ENCODE peak calls at places on chromosomes 11 and 22, in eight cellular contexts. A, V, T, H, Y, E, Q and U are unnamed samples.

GRCh38 chr11:2987881-2988280 is 4.2 kb downstream of the NAP1L4 start:
- DNase-seq in A (no peak), V (no peak), T (no peak), H (no peak), Y (no peak), E (no peak), Q (no peak), U (no peak)

GRCh38 chr11:129997513-129997912 is 5.1 kb downstream of the PRDM10 start:
- DNase-seq in A (no peak), V (no peak), T (no peak), H (no peak), Y (no peak), E (no peak), Q (no peak), U (no peak)

GRCh38 chr22:47395481-47395880 is 633.0 kb downstream of the TBC1D22A start:
- DNase-seq in A (no peak), V (no peak), T (no peak), H (no peak), Y (no peak), E (no peak), Q (peak), U (no peak)

GRCh38 chr11:78420255-78420764 is 2.7 kb upstream of the GAB2 start:
- DNase-seq in A (peak), V (no peak), T (peak), H (peak), Y (peak), E (peak), Q (peak), U (no peak)

GRCh38 chr11:27681664-27682063 is 18.6 kb downstream of the BDNF start:
- DNase-seq in A (no peak), V (no peak), T (no peak), H (no peak), Y (no peak), E (no peak), Q (no peak), U (no peak)

GRCh38 chr11:95134491-95134890 is 44.8 kb downstream of the ENDOD1 start:
- DNase-seq in A (peak), V (no peak), T (no peak), H (peak), Y (no peak), E (peak), Q (peak), U (no peak)

GRCh38 chr11:73308003-73308962 is at the start of gene ARHGEF17:
- DNase-seq in A (peak), V (peak), T (no peak), H (no peak), Y (no peak), E (peak), Q (peak), U (no peak)

GRCh38 chr11:47186076-47186936 is at the start of gene PACSIN3:
- DNase-seq in A (peak), V (no peak), T (no peak), H (no peak), Y (no peak), E (no peak), Q (peak), U (no peak)

GRCh38 chr22:36344106-36344827 is 43.5 kb downstream of the MYH9 start:
- DNase-seq in A (peak), V (no peak), T (no peak), H (peak), Y (no peak), E (no peak), Q (no peak), U (no peak)

GRCh38 chr11:119538748-119539147 is 115.8 kb upstream of the THY1 start:
- DNase-seq in A (no peak), V (no peak), T (no peak), H (no peak), Y (no peak), E (no peak), Q (peak), U (no peak)